ENCODE peak calls at places on chromosomes 11 and 22, in nine cellular contexts. M is Calu3, F is mammary epithelial cell, I is B cell, W is glutamatergic neuron, X is AG04450, R is DND-41, D is astrocyte of the cerebellum, T is cardiac fibroblast. V is an unnamed sample.

GRCh38 chr22:32158712-32159533 is at the start of gene C22orf42:
- DNase-seq in R (no peak), I (no peak), M (no peak), X (no peak), F (no peak), W (no peak), T (no peak), D (no peak), V (no peak)

GRCh38 chr11:109133159-109133558 is 288.8 kb upstream of the C11orf87 start:
- DNase-seq in W (no peak), T (no peak), M (no peak), I (no peak), R (no peak), X (no peak), F (no peak), D (no peak), V (no peak)

GRCh38 chr11:16967347-16967662 is 46.9 kb downstream of the PLEKHA7 start:
- DNase-seq in M (no peak), D (no peak), T (no peak), R (no peak), F (no peak), X (no peak), I (no peak), W (no peak), V (no peak)

GRCh38 chr11:36019722-36020121 is 75.9 kb downstream of the LDLRAD3 start:
- DNase-seq in I (no peak), W (no peak), X (no peak), R (no peak), F (peak), D (no peak), T (no peak), M (no peak), V (no peak)

GRCh38 chr11:77672276-77672675 is 34.7 kb upstream of the CLNS1A start:
- DNase-seq in X (peak), D (peak), I (no peak), M (no peak), R (no peak), F (peak), T (peak), W (no peak), V (no peak)

GRCh38 chr11:81222491-81222890 is 1511.2 kb downstream of the FAM181B start:
- DNase-seq in D (no peak), X (no peak), I (no peak), T (no peak), W (peak), F (no peak), M (no peak), R (no peak), V (no peak)

GRCh38 chr11:3831378-3832239 is 9.2 kb downstream of the RHOG start:
- DNase-seq in D (no peak), W (no peak), X (no peak), I (no peak), F (no peak), R (no peak), M (no peak), T (no peak), V (no peak)

GRCh38 chr11:942853-943252 is 17.2 kb downstream of the AP2A2 start:
- DNase-seq in M (no peak), I (no peak), T (peak), X (no peak), D (no peak), W (no peak), R (no peak), F (peak), V (no peak)

GRCh38 chr22:26590525-26590858 is 560 bp upstream of the TPST2 start:
- DNase-seq in T (no peak), M (no peak), F (no peak), I (no peak), R (no peak), D (no peak), X (no peak), W (no peak), V (no peak)

GRCh38 chr22:41062146-41062545 is 30.2 kb upstream of the EP300 start:
- DNase-seq in T (no peak), I (no peak), M (no peak), W (no peak), F (no peak), D (no peak), X (no peak), R (no peak), V (no peak)

GRCh38 chr22:23696326-23696851 is 5.6 kb downstream of the RGL4 start:
- DNase-seq in M (no peak), R (peak), I (peak), X (no peak), F (no peak), D (no peak), W (no peak), T (peak), V (peak)

GRCh38 chr11:15212876-15213275 is 98.2 kb downstream of the INSC start:
- DNase-seq in T (peak), M (no peak), I (no peak), D (no peak), X (no peak), R (no peak), W (no peak), F (no peak), V (no peak)

GRCh38 chr11:15213471-15214231 is 98.9 kb downstream of the INSC start:
- DNase-seq in R (no peak), T (no peak), W (no peak), I (no peak), X (no peak), F (no peak), M (no peak), D (no peak), V (no peak)

DNA sequence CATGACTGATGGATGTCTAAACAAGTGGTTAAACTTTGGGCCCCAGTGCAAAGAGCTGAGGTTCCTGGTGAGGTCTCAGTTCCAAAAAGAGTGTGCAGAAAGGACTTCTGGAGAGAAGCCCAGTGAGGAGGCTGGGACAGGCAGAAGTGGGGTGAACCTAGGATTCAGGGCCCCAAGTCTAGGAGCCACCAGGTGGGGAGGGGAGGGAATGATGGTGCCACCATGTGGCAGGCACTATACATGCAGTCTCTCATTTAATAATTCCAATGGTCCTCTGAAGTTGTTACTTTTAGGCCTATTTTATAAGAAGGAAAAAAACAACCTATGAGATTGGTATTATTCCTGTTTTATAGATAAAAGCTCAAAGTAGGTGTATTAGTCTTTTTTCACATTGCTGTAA is 102.0 kb downstream of the INSC start:
- DNase-seq in T (peak), M (peak), I (peak), D (no peak), F (no peak), R (no peak), X (no peak), W (no peak), V (peak)
- TF ChIP-seq CTCF in T (peak), M (peak), I (no peak), D (peak), F (peak), R (peak), X (peak), W (peak), V (no peak)

GRCh38 chr11:44071157-44071556 is 5.1 kb downstream of the ACCS start:
- DNase-seq in T (no peak), R (no peak), D (no peak), W (no peak), X (no peak), I (no peak), M (no peak), F (no peak), V (no peak)
- TF ChIP-seq CTCF in T (no peak), R (no peak), D (no peak), W (no peak), X (no peak), I (no peak), M (no peak), F (no peak), V (no peak)

GRCh38 chr11:122852071-122852831 is 14.0 kb downstream of the CRTAM start:
- DNase-seq in W (no peak), F (peak), M (no peak), D (no peak), R (no peak), I (no peak), T (peak), X (no peak), V (peak)

GRCh38 chr11:122847437-122847836 is 9.1 kb downstream of the CRTAM start:
- DNase-seq in T (no peak), I (no peak), X (no peak), D (no peak), R (no peak), W (no peak), F (no peak), M (no peak), V (peak)

GRCh38 chr11:122851366-122852011 is 13.2 kb downstream of the CRTAM start:
- DNase-seq in I (peak), F (no peak), W (no peak), D (no peak), M (no peak), R (no peak), X (no peak), T (no peak), V (peak)

GRCh38 chr11:122853261-122853660 is 15.0 kb downstream of the CRTAM start:
- DNase-seq in M (no peak), I (no peak), D (no peak), F (no peak), T (peak), X (no peak), W (no peak), R (no peak), V (no peak)

GRCh38 chr11:122850076-122850631 is 11.9 kb downstream of the CRTAM start:
- DNase-seq in R (no peak), D (peak), X (no peak), I (no peak), M (no peak), W (no peak), F (no peak), T (peak), V (peak)
- TF ChIP-seq CTCF in R (no peak), D (no peak), X (peak), I (no peak), M (no peak), W (no peak), F (no peak), T (no peak), V (no peak)

DNA sequence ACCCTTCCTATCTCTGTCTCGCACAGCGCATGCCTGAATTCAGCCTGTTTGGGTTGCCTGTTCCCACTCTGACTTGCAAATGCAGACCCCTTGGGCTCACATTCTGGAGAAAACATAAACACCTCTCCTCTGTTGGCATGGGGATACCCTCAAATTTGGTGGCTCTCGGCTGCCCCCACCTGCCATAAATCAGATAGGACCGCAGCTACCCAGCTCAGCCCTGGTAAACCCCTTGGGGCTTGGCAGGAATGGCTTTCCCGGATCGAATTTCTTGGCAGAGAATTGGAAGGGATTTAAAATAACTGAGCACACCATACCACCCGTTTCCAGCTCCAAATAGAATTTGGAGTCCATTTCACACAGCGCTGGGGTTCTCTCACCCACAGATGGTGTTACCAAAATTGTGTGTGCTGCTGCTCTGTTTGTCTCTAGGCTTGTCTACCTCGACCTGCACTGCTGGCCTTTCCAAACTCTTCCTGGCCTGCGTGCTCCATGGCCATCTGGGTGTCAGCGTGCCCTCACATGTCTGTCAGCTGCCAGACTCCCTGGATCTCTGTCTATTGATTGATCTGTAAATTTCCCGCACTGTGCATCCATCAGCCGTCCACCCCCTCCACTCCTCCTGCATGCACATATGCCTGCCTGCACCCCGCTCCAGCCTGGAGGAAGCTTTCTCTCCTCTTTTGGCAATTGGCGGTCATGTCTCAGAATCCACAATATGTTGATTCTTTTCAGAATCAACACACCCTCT is 134.0 kb downstream of the NTM start:
- DNase-seq in T (no peak), R (peak), D (peak), I (no peak), W (peak), M (no peak), F (no peak), X (no peak), V (no peak)
- TF ChIP-seq CTCF in T (no peak), R (peak), D (peak), I (no peak), W (peak), M (no peak), F (no peak), X (no peak), V (no peak)

GRCh38 chr22:37312549-37313183 is 30.4 kb downstream of the CYTH4 start:
- DNase-seq in W (no peak), F (no peak), X (no peak), M (no peak), D (no peak), R (no peak), I (no peak), T (no peak), V (peak)
- TF ChIP-seq CTCF in W (no peak), F (no peak), X (no peak), M (no peak), D (no peak), R (no peak), I (no peak), T (no peak), V (no peak)

DNA sequence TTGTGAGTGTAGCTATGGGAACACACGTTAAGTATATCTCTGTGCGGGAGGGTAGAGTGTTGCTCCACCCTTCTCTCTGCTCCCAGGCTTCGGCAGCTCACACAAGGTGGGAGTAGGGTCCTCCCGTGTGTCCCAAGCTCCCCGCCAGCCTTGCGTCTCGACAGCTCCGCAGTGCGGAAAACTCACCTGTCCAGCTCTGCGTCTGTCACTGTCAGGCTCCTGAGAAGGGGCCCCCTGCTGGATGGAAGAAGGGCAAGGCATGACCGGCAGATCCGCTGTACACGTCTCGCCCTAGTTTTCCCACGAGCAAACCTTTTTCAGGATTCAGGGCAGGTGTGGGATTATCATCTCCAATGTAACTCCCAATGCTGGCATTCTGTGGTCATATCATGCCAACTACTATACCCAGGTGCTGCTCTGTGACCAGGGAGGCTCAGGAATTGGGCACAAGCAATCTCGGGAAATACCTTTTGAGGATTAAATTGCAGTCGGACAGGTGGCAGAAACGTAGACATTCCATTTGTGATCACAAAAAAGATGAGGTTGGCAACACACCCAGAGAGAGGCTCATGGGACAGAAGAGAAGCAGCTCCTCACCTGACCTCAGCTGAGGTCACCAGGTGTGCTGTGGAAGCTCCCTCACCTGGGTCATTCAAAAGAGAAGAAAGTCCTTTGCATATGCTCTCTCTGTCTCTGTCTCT is 314.0 kb upstream of the B3GAT1 start:
- DNase-seq in T (no peak), R (no peak), X (no peak), M (no peak), I (no peak), F (no peak), W (no peak), D (no peak), V (no peak)
- TF ChIP-seq CTCF in T (no peak), R (peak), X (no peak), M (no peak), I (no peak), F (no peak), W (peak), D (no peak), V (no peak)